ENCODE peak calls at places on chromosome 11, in six cellular contexts. G is coronary artery; V is fibroblast of lung; F is CD8-positive, alpha-beta memory T cell; R is activated B cell treated with CpG ODN at 0.5 μM for 24 hours; N is mucosa of gallbladder. L is an unnamed sample.

GRCh38 chr11:73314121-73314948 is 6.3 kb downstream of the ARHGEF17 start:
- DNase-seq in R (no peak), N (no peak), V (peak), G (no peak), F (no peak), L (no peak)

GRCh38 chr11:92384807-92385206 is 160.2 kb downstream of the FAT3 start:
- DNase-seq in V (peak), F (no peak), N (no peak), G (no peak), R (no peak), L (no peak)

GRCh38 chr11:126992065-126992803 is 8.3 kb downstream of the KIRREL3 start:
- DNase-seq in R (no peak), F (no peak), V (peak), N (no peak), G (no peak), L (no peak)

GRCh38 chr11:44445500-44446340 is 119.7 kb upstream of the CD82 start:
- DNase-seq in G (peak), R (no peak), V (peak), F (no peak), N (no peak), L (no peak)

GRCh38 chr11:76397383-76397782 is 16.3 kb downstream of the GVQW3 start:
- DNase-seq in N (no peak), G (no peak), V (no peak), R (no peak), F (no peak), L (no peak)

GRCh38 chr11:64989416-64989815 is 7.4 kb downstream of the BATF2 start:
- DNase-seq in G (no peak), F (no peak), N (no peak), R (no peak), V (no peak), L (no peak)

GRCh38 chr11:95337175-95337957 is 106.4 kb upstream of the SESN3 start:
- DNase-seq in G (no peak), R (peak), N (peak), V (peak), F (no peak), L (no peak)

GRCh38 chr11:124394408-124394807 is 4.4 kb downstream of the OR8B3 start:
- DNase-seq in R (no peak), N (no peak), F (no peak), G (no peak), V (peak), L (no peak)

GRCh38 chr11:72239296-72239848 is 4.6 kb downstream of the PHOX2A start:
- DNase-seq in V (peak), N (no peak), F (no peak), R (no peak), G (no peak), L (no peak)

GRCh38 chr11:1042626-1043562 is 6.4 kb upstream of the MUC6 start:
- DNase-seq in N (no peak), F (no peak), G (no peak), R (no peak), V (no peak), L (peak)

GRCh38 chr11:59053387-59053786 is 32.7 kb upstream of the GLYATL1B start:
- DNase-seq in G (no peak), F (peak), V (peak), R (peak), N (peak), L (peak)

GRCh38 chr11:32448232-32448631 is 12.9 kb upstream of the WT1 start:
- DNase-seq in N (no peak), G (no peak), R (no peak), V (peak), F (no peak), L (no peak)

GRCh38 chr11:122743093-122743741 is 87.7 kb downstream of the UBASH3B start:
- DNase-seq in F (no peak), N (no peak), G (no peak), V (no peak), R (no peak), L (no peak)

GRCh38 chr11:9075441-9076000 is 15.9 kb downstream of the SCUBE2 start:
- DNase-seq in G (peak), V (no peak), F (no peak), N (no peak), R (no peak), L (no peak)

GRCh38 chr11:12636871-12637410 is 37.3 kb upstream of the TEAD1 start:
- DNase-seq in V (no peak), F (no peak), G (no peak), R (no peak), N (no peak), L (no peak)

GRCh38 chr11:70399681-70400112 is 1.4 kb downstream of the CTTN start:
- DNase-seq in R (no peak), N (peak), V (peak), G (peak), F (no peak), L (no peak)

GRCh38 chr11:9861860-9862725 is 198.2 kb downstream of the SWAP70 start:
- DNase-seq in V (peak), N (peak), R (no peak), G (no peak), F (no peak), L (peak)

GRCh38 chr11:65308281-65308891 is 6.3 kb upstream of the CDC42EP2 start:
- DNase-seq in F (no peak), V (no peak), G (no peak), N (no peak), R (no peak), L (no peak)

GRCh38 chr11:86182976-86183584 is 61.5 kb upstream of the EED start:
- DNase-seq in F (peak), V (peak), R (no peak), G (no peak), N (peak), L (no peak)

GRCh38 chr11:19283998-19284397 is 43.3 kb upstream of the E2F8 start:
- DNase-seq in G (no peak), N (no peak), V (no peak), F (no peak), R (no peak), L (no peak)

GRCh38 chr11:68855205-68855978 is 13.7 kb upstream of the CPT1A start:
- DNase-seq in V (peak), G (no peak), F (no peak), N (no peak), R (peak), L (peak)

GRCh38 chr11:75031224-75031753 is 42.6 kb downstream of the NEU3 start:
- DNase-seq in V (peak), F (no peak), N (peak), G (no peak), R (no peak), L (no peak)

GRCh38 chr11:15123849-15124248 is 9.1 kb downstream of the INSC start:
- DNase-seq in F (no peak), G (no peak), V (peak), R (no peak), N (no peak), L (no peak)

GRCh38 chr11:88152381-88152780 is 22.9 kb downstream of the RAB38 start:
- DNase-seq in G (no peak), V (no peak), R (no peak), N (no peak), F (no peak), L (no peak)

GRCh38 chr11:76380977-76381719 is at the start of the genes GVQW3 and THAP12:
- DNase-seq in F (peak), N (peak), V (peak), G (peak), R (peak), L (peak)

GRCh38 chr11:76803023-76803422 is 19.9 kb downstream of the TSKU start:
- DNase-seq in V (no peak), G (peak), R (no peak), F (no peak), N (peak), L (no peak)

GRCh38 chr11:60780065-60780464 is 5.1 kb upstream of the MS4A10 start:
- DNase-seq in N (no peak), G (no peak), V (no peak), F (no peak), R (no peak), L (no peak)

GRCh38 chr11:116948375-116948774 is 111.0 kb upstream of the APOA1 start:
- DNase-seq in G (no peak), F (no peak), N (no peak), V (peak), R (no peak), L (no peak)